ENCODE peak calls at places on chromosome X, in ten cellular contexts. One of them, this sample, is unnamed.

GRCh38 chrX:23904096-23904495 is 3.6 kb downstream of the APOO start:
- DNase-seq in IMR-90: peak; percentile 40
- DNase-seq in gastrocnemius medialis: no peak
- DNase-seq in uterus: no peak
- DNase-seq in adrenal gland: no peak
- DNase-seq in sigmoid colon: no peak
- DNase-seq in H54: no peak
- DNase-seq in testis: no peak
- DNase-seq in lower leg skin: no peak
- DNase-seq in heart left ventricle: no peak
- DNase-seq in this sample: no peak

GRCh38 chrX:96480081-96480480 is 204.6 kb upstream of the DIAPH2 start:
- DNase-seq in testis: no peak
- DNase-seq in IMR-90: peak; percentile 79
- DNase-seq in H54: no peak
- DNase-seq in lower leg skin: no peak
- DNase-seq in uterus: no peak
- DNase-seq in heart left ventricle: no peak
- DNase-seq in sigmoid colon: no peak
- DNase-seq in gastrocnemius medialis: no peak
- DNase-seq in adrenal gland: no peak
- DNase-seq in this sample: no peak

GRCh38 chrX:55342533-55343501 is 78.1 kb upstream of the PAGE3 start:
- DNase-seq in IMR-90: no peak
- DNase-seq in testis: peak; percentile 33
- DNase-seq in H54: peak; percentile 4
- DNase-seq in lower leg skin: no peak
- DNase-seq in adrenal gland: peak; percentile 22
- DNase-seq in uterus: no peak
- DNase-seq in heart left ventricle: peak; percentile 17
- DNase-seq in sigmoid colon: no peak
- DNase-seq in gastrocnemius medialis: no peak
- DNase-seq in this sample: peak; percentile 31

GRCh38 chrX:49858341-49858740 is 20.9 kb upstream of the USP27X start:
- DNase-seq in lower leg skin: no peak
- DNase-seq in adrenal gland: no peak
- DNase-seq in testis: no peak
- DNase-seq in gastrocnemius medialis: no peak
- DNase-seq in H54: no peak
- DNase-seq in uterus: no peak
- DNase-seq in sigmoid colon: no peak
- DNase-seq in IMR-90: no peak
- DNase-seq in heart left ventricle: no peak
- DNase-seq in this sample: no peak

GRCh38 chrX:140712413-140713173 is 3.0 kb downstream of the LINC00632 start:
- DNase-seq in heart left ventricle: peak; percentile 56
- DNase-seq in H54: peak; percentile 12
- DNase-seq in sigmoid colon: peak; percentile 67
- DNase-seq in uterus: no peak
- DNase-seq in IMR-90: peak; percentile 55
- DNase-seq in gastrocnemius medialis: no peak
- DNase-seq in adrenal gland: no peak
- DNase-seq in lower leg skin: peak; percentile 86
- DNase-seq in testis: peak; percentile 43
- DNase-seq in this sample: no peak

GRCh38 chrX:139967300-139967699 is 2.0 kb upstream of the CXorf66 start:
- DNase-seq in heart left ventricle: no peak
- DNase-seq in gastrocnemius medialis: no peak
- DNase-seq in adrenal gland: no peak
- DNase-seq in sigmoid colon: no peak
- DNase-seq in lower leg skin: no peak
- DNase-seq in uterus: no peak
- DNase-seq in H54: peak; percentile 15
- DNase-seq in IMR-90: no peak
- DNase-seq in testis: no peak
- DNase-seq in this sample: peak; percentile 0

GRCh38 chrX:119693032-119693995 is at the start of gene SEPTIN6:
- DNase-seq in uterus: peak; percentile 43
- DNase-seq in IMR-90: peak; percentile 52
- DNase-seq in gastrocnemius medialis: no peak
- DNase-seq in sigmoid colon: peak; percentile 83
- DNase-seq in adrenal gland: peak; percentile 82
- DNase-seq in testis: peak; percentile 85
- DNase-seq in H54: peak; percentile 53
- DNase-seq in heart left ventricle: peak; percentile 75
- DNase-seq in lower leg skin: peak; percentile 94
- DNase-seq in this sample: peak; percentile 84

GRCh38 chrX:68697465-68698125 is 50.1 kb downstream of the STARD8 start:
- DNase-seq in H54: no peak
- DNase-seq in testis: no peak
- DNase-seq in IMR-90: no peak
- DNase-seq in gastrocnemius medialis: no peak
- DNase-seq in uterus: no peak
- DNase-seq in heart left ventricle: no peak
- DNase-seq in sigmoid colon: no peak
- DNase-seq in adrenal gland: no peak
- DNase-seq in lower leg skin: no peak
- DNase-seq in this sample: peak; percentile 29

GRCh38 chrX:147950352-147950751 is 30.8 kb upstream of the FMR1NB start:
- DNase-seq in lower leg skin: no peak
- DNase-seq in heart left ventricle: no peak
- DNase-seq in testis: no peak
- DNase-seq in uterus: no peak
- DNase-seq in adrenal gland: no peak
- DNase-seq in IMR-90: no peak
- DNase-seq in H54: no peak
- DNase-seq in gastrocnemius medialis: no peak
- DNase-seq in sigmoid colon: no peak
- DNase-seq in this sample: no peak

GRCh38 chrX:147957291-147957690 is 23.8 kb upstream of the FMR1NB start:
- DNase-seq in adrenal gland: no peak
- DNase-seq in uterus: no peak
- DNase-seq in H54: no peak
- DNase-seq in IMR-90: no peak
- DNase-seq in sigmoid colon: no peak
- DNase-seq in heart left ventricle: no peak
- DNase-seq in gastrocnemius medialis: no peak
- DNase-seq in testis: no peak
- DNase-seq in lower leg skin: no peak
- DNase-seq in this sample: no peak

GRCh38 chrX:147948531-147948930 is 32.6 kb upstream of the FMR1NB start:
- DNase-seq in adrenal gland: no peak
- DNase-seq in H54: no peak
- DNase-seq in lower leg skin: no peak
- DNase-seq in gastrocnemius medialis: no peak
- DNase-seq in IMR-90: no peak
- DNase-seq in uterus: no peak
- DNase-seq in heart left ventricle: no peak
- DNase-seq in sigmoid colon: no peak
- DNase-seq in testis: no peak
- DNase-seq in this sample: no peak

GRCh38 chrX:147958316-147958715 is 22.8 kb upstream of the FMR1NB start:
- DNase-seq in gastrocnemius medialis: no peak
- DNase-seq in lower leg skin: no peak
- DNase-seq in IMR-90: peak; percentile 57
- DNase-seq in adrenal gland: no peak
- DNase-seq in H54: peak; percentile 14
- DNase-seq in sigmoid colon: no peak
- DNase-seq in uterus: no peak
- DNase-seq in heart left ventricle: no peak
- DNase-seq in testis: no peak
- DNase-seq in this sample: no peak

GRCh38 chrX:147953976-147954375 is 27.2 kb upstream of the FMR1NB start:
- DNase-seq in testis: peak; percentile 16
- DNase-seq in lower leg skin: no peak
- DNase-seq in sigmoid colon: no peak
- DNase-seq in gastrocnemius medialis: no peak
- DNase-seq in adrenal gland: no peak
- DNase-seq in heart left ventricle: no peak
- DNase-seq in uterus: peak; percentile 15
- DNase-seq in IMR-90: no peak
- DNase-seq in H54: no peak
- DNase-seq in this sample: no peak
- TF ChIP-seq POLR2A in testis: no peak
- TF ChIP-seq POLR2A in lower leg skin: no peak
- TF ChIP-seq POLR2A in sigmoid colon: no peak
- TF ChIP-seq POLR2A in gastrocnemius medialis: no peak
- TF ChIP-seq POLR2A in adrenal gland: no peak
- TF ChIP-seq POLR2A in heart left ventricle: no peak
- TF ChIP-seq POLR2A in uterus: no peak
- TF ChIP-seq POLR2A in IMR-90: no peak
- TF ChIP-seq POLR2A in H54: no peak
- TF ChIP-seq POLR2A in this sample: no peak

DNA sequence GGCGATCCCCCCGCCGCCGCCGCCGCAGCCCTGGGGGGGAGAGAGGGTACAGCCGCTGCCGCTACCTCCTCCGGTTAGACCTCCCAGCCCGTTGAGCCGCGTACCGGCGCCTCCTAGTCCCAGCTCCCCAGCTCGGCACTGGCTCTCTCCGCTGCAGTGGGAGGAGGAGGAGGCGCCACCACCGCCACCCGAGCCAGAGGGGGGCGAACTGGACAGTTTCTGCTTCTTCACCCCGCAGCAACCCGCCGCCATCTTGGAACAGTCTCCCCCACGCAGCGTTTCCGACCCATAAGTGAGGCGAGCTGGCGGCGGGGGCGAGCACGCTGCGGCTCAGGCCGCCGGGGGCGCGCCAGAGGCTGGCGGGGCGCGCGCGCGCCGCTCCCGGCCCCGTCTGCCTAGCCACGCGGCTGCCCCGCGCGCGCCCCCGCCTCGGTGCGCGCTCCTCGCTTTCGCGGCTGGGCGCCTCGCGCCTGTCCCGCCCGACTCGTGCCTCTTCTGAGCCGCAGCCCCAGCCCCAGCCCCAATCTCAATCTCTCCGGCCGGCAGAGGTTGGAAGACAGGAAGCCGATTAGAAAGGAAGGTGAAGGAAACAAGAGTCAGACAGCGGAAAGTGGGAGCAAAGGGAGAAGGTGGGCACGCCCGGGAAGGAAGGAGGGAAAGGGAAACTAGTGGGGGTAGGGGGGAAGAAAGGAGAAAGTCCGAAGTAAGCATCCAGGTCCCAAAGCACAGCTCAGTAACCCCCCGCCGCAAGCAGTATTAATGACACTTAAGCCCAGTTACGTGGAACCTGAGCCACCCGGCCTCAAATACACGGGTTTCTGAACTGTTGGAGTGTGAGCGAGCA is at the start of gene AMMECR1:
- DNase-seq in heart left ventricle: peak; percentile 79
- DNase-seq in sigmoid colon: peak; percentile 86
- DNase-seq in gastrocnemius medialis: peak; percentile 44
- DNase-seq in adrenal gland: peak; percentile 80
- DNase-seq in testis: peak; percentile 87
- DNase-seq in lower leg skin: peak; percentile 93
- DNase-seq in H54: peak; percentile 51
- DNase-seq in uterus: peak; percentile 78
- DNase-seq in IMR-90: peak; percentile 79
- DNase-seq in this sample: peak; percentile 91
- TF ChIP-seq POLR2A in heart left ventricle: no peak
- TF ChIP-seq POLR2A in sigmoid colon: peak; percentile 12
- TF ChIP-seq POLR2A in gastrocnemius medialis: peak; percentile 46
- TF ChIP-seq POLR2A in adrenal gland: no peak
- TF ChIP-seq POLR2A in testis: no peak
- TF ChIP-seq POLR2A in lower leg skin: no peak
- TF ChIP-seq POLR2A in H54: peak; percentile 84
- TF ChIP-seq POLR2A in uterus: peak; percentile 50
- TF ChIP-seq POLR2A in IMR-90: peak; percentile 85
- TF ChIP-seq POLR2A in this sample: peak; percentile 75

GRCh38 chrX:38634665-38635064 is 73.3 kb downstream of the TSPAN7 start:
- DNase-seq in testis: no peak
- DNase-seq in sigmoid colon: no peak
- DNase-seq in gastrocnemius medialis: no peak
- DNase-seq in lower leg skin: no peak
- DNase-seq in adrenal gland: no peak
- DNase-seq in uterus: no peak
- DNase-seq in IMR-90: no peak
- DNase-seq in H54: no peak
- DNase-seq in heart left ventricle: no peak
- DNase-seq in this sample: peak; percentile 97

GRCh38 chrX:38636949-38637819 is 75.8 kb downstream of the TSPAN7 start:
- DNase-seq in heart left ventricle: no peak
- DNase-seq in lower leg skin: no peak
- DNase-seq in H54: no peak
- DNase-seq in uterus: peak; percentile 20
- DNase-seq in IMR-90: no peak
- DNase-seq in gastrocnemius medialis: no peak
- DNase-seq in testis: no peak
- DNase-seq in sigmoid colon: no peak
- DNase-seq in adrenal gland: peak; percentile 35
- DNase-seq in this sample: no peak

GRCh38 chrX:38627683-38628082 is 66.3 kb downstream of the TSPAN7 start:
- DNase-seq in gastrocnemius medialis: no peak
- DNase-seq in sigmoid colon: no peak
- DNase-seq in IMR-90: peak; percentile 8
- DNase-seq in heart left ventricle: no peak
- DNase-seq in lower leg skin: no peak
- DNase-seq in uterus: no peak
- DNase-seq in H54: no peak
- DNase-seq in testis: no peak
- DNase-seq in adrenal gland: no peak
- DNase-seq in this sample: peak; percentile 84

GRCh38 chrX:38628587-38628986 is 67.2 kb downstream of the TSPAN7 start:
- DNase-seq in gastrocnemius medialis: no peak
- DNase-seq in uterus: no peak
- DNase-seq in heart left ventricle: no peak
- DNase-seq in H54: no peak
- DNase-seq in testis: no peak
- DNase-seq in sigmoid colon: no peak
- DNase-seq in lower leg skin: no peak
- DNase-seq in adrenal gland: no peak
- DNase-seq in IMR-90: no peak
- DNase-seq in this sample: no peak

DNA sequence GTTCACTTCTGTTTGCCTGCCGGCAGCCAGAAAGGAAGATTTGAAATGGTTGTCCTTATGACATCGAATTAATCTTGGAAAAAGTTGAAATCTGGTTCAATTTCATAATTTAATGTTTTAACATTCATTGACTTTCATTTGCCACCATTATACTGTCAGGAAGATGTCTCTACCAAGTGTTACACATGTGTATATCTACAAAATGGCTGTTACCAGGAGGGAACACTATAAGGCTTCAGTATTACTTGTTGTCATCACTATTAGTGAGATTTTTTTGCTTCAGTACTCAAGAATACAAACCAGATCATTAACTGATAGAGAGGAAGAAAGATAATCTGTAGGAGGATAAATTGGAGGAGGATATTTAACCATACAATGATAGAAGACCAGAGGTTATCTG is 71.2 kb downstream of the TSPAN7 start:
- DNase-seq in gastrocnemius medialis: no peak
- DNase-seq in H54: no peak
- DNase-seq in testis: no peak
- DNase-seq in lower leg skin: no peak
- DNase-seq in sigmoid colon: no peak
- DNase-seq in uterus: no peak
- DNase-seq in IMR-90: no peak
- DNase-seq in adrenal gland: no peak
- DNase-seq in heart left ventricle: no peak
- DNase-seq in this sample: peak; percentile 7
- TF ChIP-seq POLR2A in gastrocnemius medialis: no peak
- TF ChIP-seq POLR2A in H54: no peak
- TF ChIP-seq POLR2A in testis: no peak
- TF ChIP-seq POLR2A in lower leg skin: no peak
- TF ChIP-seq POLR2A in sigmoid colon: no peak
- TF ChIP-seq POLR2A in uterus: no peak
- TF ChIP-seq POLR2A in IMR-90: no peak
- TF ChIP-seq POLR2A in adrenal gland: no peak
- TF ChIP-seq POLR2A in heart left ventricle: no peak
- TF ChIP-seq POLR2A in this sample: no peak

DNA sequence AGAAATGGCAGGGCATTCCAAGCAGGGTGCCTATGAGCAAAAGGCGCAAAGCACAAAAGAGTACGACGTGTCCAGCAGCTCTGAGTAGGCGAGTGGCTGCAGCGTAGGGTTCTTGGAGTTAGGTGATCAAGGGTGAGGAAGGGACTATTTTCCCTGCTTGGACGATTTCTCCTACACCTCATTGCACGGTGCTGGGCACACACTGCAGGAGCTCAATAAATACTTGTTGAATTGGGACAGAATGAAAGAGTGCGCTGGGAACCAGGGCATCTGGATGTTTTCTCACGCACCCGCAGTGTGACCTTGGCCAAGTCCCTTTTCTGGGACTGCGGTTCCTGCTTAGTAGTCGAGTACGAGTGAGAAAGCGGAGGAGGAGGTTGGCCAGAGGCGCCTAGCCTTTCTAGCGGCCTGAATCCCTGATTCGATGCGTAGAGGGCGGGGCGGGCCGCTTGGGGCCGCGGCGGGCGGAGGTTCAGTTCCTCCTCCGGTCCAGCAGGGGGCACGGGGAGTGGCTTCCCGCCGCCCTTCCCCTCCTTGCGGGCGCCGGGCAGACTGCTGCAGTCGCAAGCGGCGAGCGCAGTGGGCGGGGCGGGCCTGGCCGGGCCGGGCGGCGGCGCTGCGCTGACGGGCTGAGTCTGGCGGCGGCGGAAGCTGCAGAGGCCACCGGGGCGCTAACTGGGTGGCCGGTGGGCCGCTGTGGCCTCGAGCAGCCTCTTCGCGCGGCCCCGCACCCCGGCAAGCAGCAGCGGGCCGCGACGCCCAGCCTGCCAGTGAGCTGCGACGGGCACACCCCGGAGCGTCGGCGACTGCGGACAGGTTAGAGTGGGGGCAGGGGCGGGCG is at the start of gene FAM199X:
- DNase-seq in adrenal gland: peak; percentile 88
- DNase-seq in uterus: peak; percentile 83
- DNase-seq in lower leg skin: peak; percentile 96
- DNase-seq in gastrocnemius medialis: peak; percentile 68
- DNase-seq in heart left ventricle: peak; percentile 89
- DNase-seq in sigmoid colon: peak; percentile 94
- DNase-seq in testis: peak; percentile 88
- DNase-seq in IMR-90: peak; percentile 82
- DNase-seq in H54: peak; percentile 60
- DNase-seq in this sample: peak; percentile 90
- TF ChIP-seq POLR2A in adrenal gland: peak; percentile 85
- TF ChIP-seq POLR2A in uterus: peak; percentile 55
- TF ChIP-seq POLR2A in lower leg skin: no peak
- TF ChIP-seq POLR2A in gastrocnemius medialis: peak; percentile 78
- TF ChIP-seq POLR2A in heart left ventricle: no peak
- TF ChIP-seq POLR2A in sigmoid colon: no peak
- TF ChIP-seq POLR2A in testis: peak; percentile 17
- TF ChIP-seq POLR2A in IMR-90: peak; percentile 27
- TF ChIP-seq POLR2A in H54: peak; percentile 64
- TF ChIP-seq POLR2A in this sample: peak; percentile 61

This sample was measured in erythroblast.